ENCODE peak calls at places on chromosomes 12 and 14, in five cellular contexts. One of them, this sample, is unnamed.

GRCh38 chr14:56490379-56490778 is 89.2 kb upstream of the TMEM260 start:
- DNase-seq in HL-60: no peak
- DNase-seq in left kidney: peak
- DNase-seq in stimulated activated CD4-positive, alpha-beta T cell treated with anti-CD3 and anti-CD28 coated beads, Interleukin-1b, Interleukin-23, amount 100 ng/mL, for 24 hours: no peak
- DNase-seq in fibroblast of the conjunctiva: peak
- DNase-seq in this sample: no peak

GRCh38 chr14:49857427-49858003 is 4.9 kb upstream of the NEMF start:
- DNase-seq in HL-60: no peak
- DNase-seq in left kidney: no peak
- DNase-seq in stimulated activated CD4-positive, alpha-beta T cell treated with anti-CD3 and anti-CD28 coated beads, Interleukin-1b, Interleukin-23, amount 100 ng/mL, for 24 hours: no peak
- DNase-seq in fibroblast of the conjunctiva: no peak
- DNase-seq in this sample: no peak

GRCh38 chr12:94875525-94875924 is 128.0 kb downstream of the NDUFA12 start:
- DNase-seq in HL-60: no peak
- DNase-seq in left kidney: peak
- DNase-seq in stimulated activated CD4-positive, alpha-beta T cell treated with anti-CD3 and anti-CD28 coated beads, Interleukin-1b, Interleukin-23, amount 100 ng/mL, for 24 hours: no peak
- DNase-seq in fibroblast of the conjunctiva: peak
- DNase-seq in this sample: no peak

GRCh38 chr12:78725951-78726550 is 138.5 kb upstream of the SYT1 start:
- DNase-seq in HL-60: no peak
- DNase-seq in left kidney: peak
- DNase-seq in stimulated activated CD4-positive, alpha-beta T cell treated with anti-CD3 and anti-CD28 coated beads, Interleukin-1b, Interleukin-23, amount 100 ng/mL, for 24 hours: no peak
- DNase-seq in fibroblast of the conjunctiva: no peak
- DNase-seq in this sample: no peak

GRCh38 chr12:14201291-14201690 is 164.2 kb upstream of the ATF7IP start:
- DNase-seq in HL-60: no peak
- DNase-seq in left kidney: no peak
- DNase-seq in stimulated activated CD4-positive, alpha-beta T cell treated with anti-CD3 and anti-CD28 coated beads, Interleukin-1b, Interleukin-23, amount 100 ng/mL, for 24 hours: no peak
- DNase-seq in fibroblast of the conjunctiva: no peak
- DNase-seq in this sample: no peak

GRCh38 chr12:121797937-121798801 is 4.7 kb upstream of the RHOF start:
- DNase-seq in HL-60: no peak
- DNase-seq in left kidney: peak
- DNase-seq in stimulated activated CD4-positive, alpha-beta T cell treated with anti-CD3 and anti-CD28 coated beads, Interleukin-1b, Interleukin-23, amount 100 ng/mL, for 24 hours: no peak
- DNase-seq in fibroblast of the conjunctiva: no peak
- DNase-seq in this sample: no peak

GRCh38 chr12:121990692-121991603 is 30.7 kb upstream of the BCL7A start:
- DNase-seq in HL-60: no peak
- DNase-seq in left kidney: peak
- DNase-seq in stimulated activated CD4-positive, alpha-beta T cell treated with anti-CD3 and anti-CD28 coated beads, Interleukin-1b, Interleukin-23, amount 100 ng/mL, for 24 hours: no peak
- DNase-seq in fibroblast of the conjunctiva: no peak
- DNase-seq in this sample: no peak

GRCh38 chr14:65637780-65638179 is 225.2 kb downstream of the FUT8 start:
- DNase-seq in HL-60: no peak
- DNase-seq in left kidney: no peak
- DNase-seq in stimulated activated CD4-positive, alpha-beta T cell treated with anti-CD3 and anti-CD28 coated beads, Interleukin-1b, Interleukin-23, amount 100 ng/mL, for 24 hours: no peak
- DNase-seq in fibroblast of the conjunctiva: no peak
- DNase-seq in this sample: no peak

GRCh38 chr12:4505381-4505986 is 33.2 kb upstream of the RAD51AP1 start:
- DNase-seq in HL-60: no peak
- DNase-seq in left kidney: no peak
- DNase-seq in stimulated activated CD4-positive, alpha-beta T cell treated with anti-CD3 and anti-CD28 coated beads, Interleukin-1b, Interleukin-23, amount 100 ng/mL, for 24 hours: no peak
- DNase-seq in fibroblast of the conjunctiva: no peak
- DNase-seq in this sample: no peak

GRCh38 chr14:88667555-88668273 is 104.9 kb downstream of the ZC3H14 start:
- DNase-seq in HL-60: peak
- DNase-seq in left kidney: peak
- DNase-seq in stimulated activated CD4-positive, alpha-beta T cell treated with anti-CD3 and anti-CD28 coated beads, Interleukin-1b, Interleukin-23, amount 100 ng/mL, for 24 hours: peak
- DNase-seq in fibroblast of the conjunctiva: peak
- DNase-seq in this sample: peak

GRCh38 chr12:66131067-66131688 is 628 bp upstream of the LLPH start:
- DNase-seq in HL-60: no peak
- DNase-seq in left kidney: no peak
- DNase-seq in stimulated activated CD4-positive, alpha-beta T cell treated with anti-CD3 and anti-CD28 coated beads, Interleukin-1b, Interleukin-23, amount 100 ng/mL, for 24 hours: no peak
- DNase-seq in fibroblast of the conjunctiva: no peak
- DNase-seq in this sample: no peak

GRCh38 chr12:92070054-92070863 is 75.4 kb downstream of the BTG1 start:
- DNase-seq in HL-60: peak
- DNase-seq in left kidney: peak
- DNase-seq in stimulated activated CD4-positive, alpha-beta T cell treated with anti-CD3 and anti-CD28 coated beads, Interleukin-1b, Interleukin-23, amount 100 ng/mL, for 24 hours: no peak
- DNase-seq in fibroblast of the conjunctiva: no peak
- DNase-seq in this sample: no peak

GRCh38 chr12:102564026-102564425 is 83.7 kb upstream of the IGF1 start:
- DNase-seq in HL-60: no peak
- DNase-seq in left kidney: no peak
- DNase-seq in stimulated activated CD4-positive, alpha-beta T cell treated with anti-CD3 and anti-CD28 coated beads, Interleukin-1b, Interleukin-23, amount 100 ng/mL, for 24 hours: no peak
- DNase-seq in fibroblast of the conjunctiva: no peak
- DNase-seq in this sample: no peak

GRCh38 chr12:117501470-117501869 is 140.0 kb upstream of the NOS1 start:
- DNase-seq in HL-60: peak
- DNase-seq in left kidney: no peak
- DNase-seq in stimulated activated CD4-positive, alpha-beta T cell treated with anti-CD3 and anti-CD28 coated beads, Interleukin-1b, Interleukin-23, amount 100 ng/mL, for 24 hours: no peak
- DNase-seq in fibroblast of the conjunctiva: no peak
- DNase-seq in this sample: no peak

GRCh38 chr12:89073659-89074058 is 278.6 kb downstream of the DUSP6 start:
- DNase-seq in HL-60: no peak
- DNase-seq in left kidney: no peak
- DNase-seq in stimulated activated CD4-positive, alpha-beta T cell treated with anti-CD3 and anti-CD28 coated beads, Interleukin-1b, Interleukin-23, amount 100 ng/mL, for 24 hours: no peak
- DNase-seq in fibroblast of the conjunctiva: no peak
- DNase-seq in this sample: no peak

GRCh38 chr12:9792185-9792900 is 31.6 kb upstream of the CD69 start:
- DNase-seq in HL-60: peak
- DNase-seq in left kidney: no peak
- DNase-seq in stimulated activated CD4-positive, alpha-beta T cell treated with anti-CD3 and anti-CD28 coated beads, Interleukin-1b, Interleukin-23, amount 100 ng/mL, for 24 hours: no peak
- DNase-seq in fibroblast of the conjunctiva: no peak
- DNase-seq in this sample: no peak

GRCh38 chr12:116404913-116405611 is 127.6 kb upstream of the MED13L start:
- DNase-seq in HL-60: no peak
- DNase-seq in left kidney: no peak
- DNase-seq in stimulated activated CD4-positive, alpha-beta T cell treated with anti-CD3 and anti-CD28 coated beads, Interleukin-1b, Interleukin-23, amount 100 ng/mL, for 24 hours: no peak
- DNase-seq in fibroblast of the conjunctiva: no peak
- DNase-seq in this sample: no peak

GRCh38 chr14:70073924-70074566 is 114.7 kb downstream of the SLC8A3 start:
- DNase-seq in HL-60: peak
- DNase-seq in left kidney: peak
- DNase-seq in stimulated activated CD4-positive, alpha-beta T cell treated with anti-CD3 and anti-CD28 coated beads, Interleukin-1b, Interleukin-23, amount 100 ng/mL, for 24 hours: peak
- DNase-seq in fibroblast of the conjunctiva: peak
- DNase-seq in this sample: no peak

GRCh38 chr14:101463566-101464171 is 97.6 kb upstream of the DIO3 start:
- DNase-seq in HL-60: no peak
- DNase-seq in left kidney: no peak
- DNase-seq in stimulated activated CD4-positive, alpha-beta T cell treated with anti-CD3 and anti-CD28 coated beads, Interleukin-1b, Interleukin-23, amount 100 ng/mL, for 24 hours: no peak
- DNase-seq in fibroblast of the conjunctiva: no peak
- DNase-seq in this sample: no peak

GRCh38 chr12:100767950-100768349 is 26.6 kb upstream of the ANO4 start:
- DNase-seq in HL-60: no peak
- DNase-seq in left kidney: no peak
- DNase-seq in stimulated activated CD4-positive, alpha-beta T cell treated with anti-CD3 and anti-CD28 coated beads, Interleukin-1b, Interleukin-23, amount 100 ng/mL, for 24 hours: no peak
- DNase-seq in fibroblast of the conjunctiva: no peak
- DNase-seq in this sample: no peak